ENCODE peak calls at places on chromosomes 16 and 17, in nine cellular contexts. K is omental fat pad; G is suprapubic skin; X is mucosa of descending colon; N is tibial artery; B is body of pancreas; W is CD4-positive, alpha-beta T cell; H is colonic mucosa; F is foreskin fibroblast. M is an unnamed sample.

GRCh38 chr16:53502331-53503269 is at the start of gene AKTIP:
- DNase-seq in X (peak), F (peak), K (no peak), B (peak), G (peak), N (no peak), W (no peak), H (peak), M (peak)

GRCh38 chr17:77208217-77208808 is 67.5 kb downstream of the SEC14L1 start:
- DNase-seq in G (no peak), F (peak), B (peak), H (no peak), W (no peak), X (peak), K (no peak), N (peak), M (no peak)

GRCh38 chr17:28142355-28142754 is 99.9 kb downstream of the NLK start:
- DNase-seq in H (no peak), N (no peak), W (no peak), B (no peak), K (no peak), G (no peak), X (no peak), F (no peak), M (no peak)

GRCh38 chr16:82396509-82396908 is 226.5 kb upstream of the MPHOSPH6 start:
- DNase-seq in B (no peak), K (no peak), X (no peak), F (no peak), H (no peak), G (no peak), W (no peak), N (no peak), M (no peak)

GRCh38 chr17:68378202-68379149 is 78.8 kb downstream of the WIPI1 start:
- DNase-seq in K (peak), B (peak), X (peak), N (peak), W (no peak), G (peak), F (peak), H (peak), M (peak)

GRCh38 chr16:2077696-2078095 is 29.9 kb downstream of the TSC2 start:
- DNase-seq in K (no peak), B (no peak), H (no peak), N (no peak), G (no peak), X (no peak), W (no peak), F (no peak), M (no peak)

GRCh38 chr17:32268734-32269288 is 3.2 kb downstream of the RHBDL3 start:
- DNase-seq in W (no peak), H (no peak), X (no peak), B (no peak), N (no peak), G (no peak), K (no peak), F (no peak), M (no peak)

GRCh38 chr17:50798424-50799344 is 31.4 kb upstream of the ANKRD40CL start:
- DNase-seq in F (no peak), G (no peak), B (no peak), N (no peak), W (no peak), X (no peak), K (no peak), H (no peak), M (no peak)

GRCh38 chr16:67801889-67802288 is 4.5 kb downstream of the RANBP10 start:
- DNase-seq in K (no peak), F (no peak), G (no peak), X (no peak), W (peak), H (no peak), B (no peak), N (no peak), M (no peak)

GRCh38 chr16:84292032-84292431 is 2.6 kb upstream of the WFDC1 start:
- DNase-seq in G (no peak), W (no peak), X (no peak), K (no peak), B (no peak), H (no peak), N (no peak), F (no peak), M (no peak)

GRCh38 chr16:2799852-2800226 is 1.6 kb downstream of the PRSS41 start:
- DNase-seq in X (peak), G (peak), N (no peak), H (peak), W (no peak), F (peak), K (no peak), B (no peak), M (no peak)

GRCh38 chr17:20073056-20073979 is 64.2 kb downstream of the SPECC1 start:
- DNase-seq in W (peak), B (no peak), G (no peak), F (peak), H (peak), N (peak), K (no peak), X (peak), M (no peak)

GRCh38 chr17:38464251-38464722 is 36.0 kb downstream of the ARHGAP23 start:
- DNase-seq in N (peak), H (no peak), X (no peak), G (peak), K (no peak), W (no peak), B (no peak), F (peak), M (no peak)

GRCh38 chr17:42883802-42884553 is 16.6 kb upstream of the G6PC1 start:
- DNase-seq in W (no peak), H (no peak), N (no peak), G (no peak), B (no peak), X (peak), F (no peak), K (no peak), M (no peak)

GRCh38 chr17:60169921-60170817 is 20.4 kb downstream of the CA4 start:
- DNase-seq in B (no peak), F (peak), W (no peak), N (no peak), X (peak), K (no peak), H (peak), G (no peak), M (no peak)

GRCh38 chr17:68734911-68735310 is 133.7 kb upstream of the FAM20A start:
- DNase-seq in F (no peak), K (no peak), H (no peak), G (no peak), N (no peak), B (no peak), W (no peak), X (no peak), M (no peak)

GRCh38 chr16:85245307-85246172 is 133.3 kb upstream of the CIBAR2 start:
- DNase-seq in G (no peak), N (no peak), H (peak), F (peak), W (peak), K (no peak), B (peak), X (no peak), M (peak)

GRCh38 chr16:71882505-71883192 is 1.3 kb downstream of the ZNF821 start:
- DNase-seq in B (peak), G (peak), H (peak), F (peak), K (peak), X (no peak), N (no peak), W (peak), M (peak)

GRCh38 chr16:87808108-87808507 is 42.3 kb upstream of the KLHDC4 start:
- DNase-seq in G (no peak), X (no peak), B (no peak), K (no peak), F (no peak), N (no peak), H (no peak), W (no peak), M (no peak)

GRCh38 chr16:72658888-72659717 is 388.8 kb downstream of the ZFHX3 start:
- DNase-seq in B (no peak), G (no peak), K (no peak), W (no peak), N (no peak), X (no peak), F (peak), H (no peak), M (no peak)

GRCh38 chr17:82985973-82986372 is 93.4 kb upstream of the METRNL start:
- DNase-seq in K (no peak), F (peak), N (no peak), H (no peak), B (peak), X (peak), G (peak), W (peak), M (no peak)

GRCh38 chr17:63442074-63442473 is 4.0 kb downstream of the CYB561 start:
- DNase-seq in F (no peak), B (no peak), K (no peak), X (no peak), W (no peak), N (no peak), G (no peak), H (no peak), M (no peak)

GRCh38 chr17:41103896-41104295 is 1.3 kb upstream of the KRTAP4-9 start:
- DNase-seq in F (peak), G (no peak), W (no peak), B (no peak), K (no peak), X (no peak), H (no peak), N (no peak), M (no peak)

GRCh38 chr17:30433514-30433913 is 43.7 kb upstream of the GOSR1 start:
- DNase-seq in H (no peak), W (no peak), F (peak), G (no peak), N (no peak), B (no peak), K (no peak), X (no peak), M (no peak)

GRCh38 chr17:59638553-59638952 is 18.9 kb downstream of the CLTC start:
- DNase-seq in B (no peak), W (no peak), K (no peak), G (no peak), N (no peak), F (no peak), X (no peak), H (no peak), M (no peak)

GRCh38 chr17:57340160-57340981 is 84.0 kb downstream of the MSI2 start:
- DNase-seq in X (no peak), H (no peak), K (no peak), B (no peak), G (no peak), N (no peak), F (no peak), W (no peak), M (no peak)

GRCh38 chr17:72192409-72193192 is 71.8 kb downstream of the SOX9 start:
- DNase-seq in G (no peak), F (peak), K (no peak), B (no peak), H (no peak), X (no peak), N (peak), W (no peak), M (no peak)

GRCh38 chr17:74404802-74405201 is 27.1 kb upstream of the GPRC5C start:
- DNase-seq in B (no peak), F (no peak), N (no peak), H (no peak), K (no peak), X (no peak), G (no peak), W (no peak), M (no peak)

GRCh38 chr17:57666946-57667345 is 78.2 kb downstream of the CCDC182 start:
- DNase-seq in N (peak), W (no peak), H (no peak), B (peak), F (no peak), K (no peak), X (no peak), G (peak), M (no peak)

GRCh38 chr16:28163699-28164584 is 47.8 kb downstream of the XPO6 start:
- DNase-seq in H (no peak), F (peak), K (no peak), G (no peak), X (no peak), B (no peak), W (no peak), N (no peak), M (no peak)
- TF ChIP-seq CTCF in H (no peak), F (no peak), K (no peak), G (no peak), X (no peak), B (no peak), W (no peak), N (no peak), M (no peak)

GRCh38 chr16:57722651-57723050 is 12.9 kb upstream of the KATNB1 start:
- DNase-seq in X (no peak), W (no peak), G (no peak), H (no peak), N (no peak), F (no peak), B (no peak), K (no peak), M (no peak)

GRCh38 chr16:57724541-57724940 is 11.0 kb upstream of the KATNB1 start:
- DNase-seq in K (no peak), H (no peak), F (no peak), G (no peak), W (no peak), N (no peak), X (no peak), B (no peak), M (no peak)

GRCh38 chr16:57721356-57721755 is 14.2 kb upstream of the KATNB1 start:
- DNase-seq in G (no peak), B (no peak), W (no peak), X (no peak), F (no peak), K (no peak), N (no peak), H (no peak), M (no peak)

GRCh38 chr16:57721765-57722499 is 13.6 kb upstream of the KATNB1 start:
- DNase-seq in H (no peak), B (no peak), F (no peak), N (no peak), X (no peak), W (no peak), G (no peak), K (no peak), M (no peak)

DNA sequence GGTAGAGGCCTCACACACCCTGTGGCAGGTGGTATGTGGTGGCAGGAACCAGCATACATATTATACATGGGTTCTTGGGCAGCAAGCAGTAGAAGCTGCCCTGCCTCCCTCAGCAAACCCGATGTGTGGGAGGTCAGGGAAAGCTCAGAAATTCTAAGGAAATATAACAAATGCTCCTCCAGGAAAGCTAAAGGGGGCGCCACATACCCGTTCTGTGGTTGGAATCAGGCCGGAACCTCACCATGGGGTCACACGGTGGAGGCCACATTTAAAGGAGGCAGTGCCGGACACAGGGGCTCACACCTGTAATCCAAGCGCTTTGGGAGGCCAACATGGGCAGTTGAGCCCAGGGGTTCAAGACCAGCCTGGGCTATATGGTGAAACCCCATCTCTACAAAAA is 12.4 kb upstream of the KATNB1 start:
- DNase-seq in B (no peak), G (no peak), H (no peak), W (no peak), N (no peak), F (peak), K (no peak), X (no peak), M (no peak)
- TF ChIP-seq CTCF in B (no peak), G (no peak), H (no peak), W (no peak), N (no peak), F (peak), K (no peak), X (no peak), M (peak)

DNA sequence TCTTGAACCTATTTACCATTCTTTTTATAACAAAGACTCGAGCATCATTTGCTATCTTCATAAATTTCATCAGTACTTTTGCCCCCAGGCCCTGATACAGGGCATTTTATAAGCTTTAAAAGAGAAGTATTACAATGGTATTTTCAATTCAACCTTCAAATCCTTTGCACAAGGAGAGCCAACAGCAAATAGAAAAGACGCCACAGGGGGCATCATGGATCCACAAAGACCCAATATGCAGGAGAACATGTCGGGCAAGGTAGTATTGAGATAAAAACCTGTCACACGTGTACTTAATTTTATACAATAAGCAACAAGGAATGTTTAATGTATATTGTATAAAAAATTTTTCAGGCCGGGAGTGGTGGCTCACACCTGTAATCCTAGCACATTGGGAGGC is 10.2 kb downstream of the MAP3K14 start:
- DNase-seq in W (no peak), B (no peak), K (no peak), H (no peak), X (no peak), G (no peak), F (no peak), N (no peak), M (no peak)
- TF ChIP-seq CTCF in W (no peak), B (no peak), K (no peak), H (no peak), X (no peak), G (no peak), F (no peak), N (no peak), M (no peak)

GRCh38 chr17:80941171-80941570 is 50.5 kb upstream of the CHMP6 start:
- DNase-seq in K (no peak), B (no peak), G (peak), N (peak), H (no peak), X (no peak), F (no peak), W (no peak), M (no peak)

GRCh38 chr17:80941743-80942211 is 49.9 kb upstream of the CHMP6 start:
- DNase-seq in B (no peak), G (peak), W (no peak), K (no peak), F (peak), N (peak), X (peak), H (peak), M (no peak)

GRCh38 chr17:80944326-80944725 is 47.3 kb upstream of the CHMP6 start:
- DNase-seq in W (no peak), G (peak), N (peak), B (no peak), X (no peak), H (no peak), K (no peak), F (no peak), M (no peak)

GRCh38 chr17:80943346-80944145 is 48.1 kb upstream of the CHMP6 start:
- DNase-seq in B (no peak), H (no peak), N (peak), F (no peak), K (no peak), G (peak), W (no peak), X (no peak), M (no peak)

GRCh38 chr17:80942360-80943345 is 49.0 kb upstream of the CHMP6 start:
- DNase-seq in B (peak), G (peak), H (peak), K (peak), X (peak), N (peak), F (peak), W (no peak), M (no peak)
- TF ChIP-seq CTCF in B (no peak), G (no peak), H (no peak), K (no peak), X (no peak), N (no peak), F (peak), W (no peak), M (no peak)

GRCh38 chr17:4478318-4478830 is 20.3 kb upstream of the SPNS2 start:
- DNase-seq in H (no peak), X (no peak), W (no peak), G (no peak), B (no peak), N (no peak), K (no peak), F (no peak), M (no peak)
- TF ChIP-seq CTCF in H (no peak), X (no peak), W (no peak), G (no peak), B (no peak), N (no peak), K (no peak), F (no peak), M (no peak)

DNA sequence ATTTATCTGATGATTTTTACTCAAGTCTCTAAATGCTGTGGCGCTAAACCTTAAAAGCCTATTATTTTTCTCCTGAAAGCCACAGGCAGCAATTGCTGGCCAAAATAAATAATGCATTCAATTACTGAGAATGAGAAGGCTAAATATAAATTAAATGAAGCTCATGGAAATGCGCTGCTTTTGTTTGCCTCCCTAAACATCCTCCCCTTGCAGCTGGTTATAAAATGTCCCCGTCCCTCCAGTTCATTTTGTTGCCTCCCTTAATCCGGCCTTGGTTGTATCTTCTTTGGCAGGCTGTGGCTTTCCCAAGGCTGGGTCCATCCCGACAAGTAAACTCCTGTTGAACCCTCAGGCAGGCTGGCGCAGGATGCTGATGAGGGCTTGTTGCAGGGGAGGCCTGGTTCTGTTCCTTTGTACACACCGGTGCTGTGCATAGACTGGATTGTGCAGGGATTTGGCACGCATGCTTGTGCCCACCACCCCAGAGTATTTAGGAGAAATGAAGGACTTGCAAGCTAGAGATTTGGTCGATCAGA is 62.7 kb downstream of the KNOP1 start:
- DNase-seq in K (no peak), N (no peak), X (no peak), H (no peak), W (no peak), F (no peak), G (no peak), B (no peak), M (no peak)
- TF ChIP-seq CTCF in K (no peak), N (no peak), X (no peak), H (no peak), W (no peak), F (no peak), G (no peak), B (no peak), M (no peak)

GRCh38 chr16:73714976-73715375 is 581.6 kb upstream of the PSMD7 start:
- DNase-seq in H (no peak), K (no peak), N (no peak), F (no peak), B (no peak), X (no peak), G (no peak), W (no peak), M (no peak)

GRCh38 chr16:73710526-73710925 is 586.1 kb upstream of the PSMD7 start:
- DNase-seq in X (no peak), N (no peak), H (no peak), B (no peak), W (no peak), F (no peak), G (no peak), K (no peak), M (no peak)

GRCh38 chr16:73711441-73712080 is 585.1 kb upstream of the PSMD7 start:
- DNase-seq in H (no peak), B (no peak), W (no peak), G (no peak), K (no peak), F (no peak), N (no peak), X (no peak), M (no peak)

GRCh38 chr16:73713301-73713700 is 583.3 kb upstream of the PSMD7 start:
- DNase-seq in F (no peak), K (no peak), B (no peak), G (no peak), N (peak), X (no peak), H (no peak), W (no peak), M (no peak)

GRCh38 chr16:73713817-73714495 is 582.7 kb upstream of the PSMD7 start:
- DNase-seq in N (no peak), H (peak), B (no peak), K (peak), F (no peak), W (no peak), G (no peak), X (no peak), M (no peak)
- TF ChIP-seq CTCF in N (peak), H (peak), B (no peak), K (no peak), F (peak), W (no peak), G (peak), X (peak), M (peak)

GRCh38 chr16:86520317-86521210 is 10.2 kb downstream of the FOXF1 start:
- DNase-seq in F (no peak), H (no peak), X (no peak), N (no peak), B (no peak), G (no peak), K (no peak), W (no peak), M (no peak)
- TF ChIP-seq CTCF in F (no peak), H (no peak), X (no peak), N (no peak), B (no peak), G (no peak), K (no peak), W (no peak), M (peak)

M was measured in mesothelial cell of epicardium.